ENCODE peak calls at places on chromosomes 3 and 15, in eight cellular contexts. A, B, U, Q, V, Y, P and T are unnamed samples.

GRCh38 chr3:128075516-128076464 is 23.6 kb downstream of the SEC61A1 start:
- DNase-seq in P (peak), A (peak), Y (peak), B (peak), Q (peak), V (peak), U (peak), T (peak)

GRCh38 chr15:77632760-77633133 is at the start of gene LINGO1:
- DNase-seq in B (peak), A (no peak), U (no peak), Y (peak), Q (peak), V (no peak), P (peak), T (peak)

GRCh38 chr3:99721633-99722007 is 83.2 kb downstream of the COL8A1 start:
- DNase-seq in P (no peak), U (no peak), A (no peak), Y (no peak), B (peak), Q (no peak), V (no peak), T (no peak)

GRCh38 chr3:36540898-36541518 is 160.7 kb downstream of the STAC start:
- DNase-seq in Q (peak), V (no peak), Y (peak), U (no peak), P (no peak), A (no peak), B (peak), T (no peak)

GRCh38 chr15:67805871-67806538 is 19.3 kb upstream of the SKOR1 start:
- DNase-seq in A (no peak), V (no peak), B (no peak), U (peak), Q (no peak), P (no peak), Y (no peak), T (no peak)

GRCh38 chr15:51004103-51004536 is 90.6 kb downstream of the TNFAIP8L3 start:
- DNase-seq in A (no peak), U (no peak), B (peak), P (no peak), V (no peak), Y (no peak), Q (no peak), T (no peak)

GRCh38 chr3:71251156-71251775 is 332.3 kb downstream of the FOXP1 start:
- DNase-seq in P (no peak), Q (no peak), V (no peak), B (peak), A (no peak), Y (no peak), U (no peak), T (no peak)

GRCh38 chr3:13159890-13160289 is 86.7 kb upstream of the IQSEC1 start:
- DNase-seq in V (no peak), A (no peak), P (no peak), U (no peak), Q (no peak), Y (no peak), B (no peak), T (no peak)

GRCh38 chr3:98450372-98450771 is 12.6 kb upstream of the OR5K1 start:
- DNase-seq in Y (no peak), P (no peak), A (no peak), V (no peak), Q (no peak), U (no peak), B (no peak), T (no peak)

GRCh38 chr3:176663819-176664218 is 533.5 kb downstream of the TBL1XR1 start:
- DNase-seq in A (no peak), Q (no peak), B (peak), Y (peak), V (no peak), P (peak), U (peak), T (no peak)

GRCh38 chr3:186515115-186515514 is 29.1 kb downstream of the CRYGS start:
- DNase-seq in B (no peak), Q (no peak), Y (no peak), A (no peak), V (no peak), U (no peak), P (no peak), T (no peak)

GRCh38 chr3:152301745-152302181 is 33.0 kb downstream of the MBNL1 start:
- DNase-seq in Q (no peak), Y (no peak), P (no peak), A (no peak), U (no peak), B (no peak), V (no peak), T (no peak)

GRCh38 chr15:93614446-93615104 is 525.6 kb upstream of the RGMA start:
- DNase-seq in U (no peak), V (no peak), A (no peak), Y (no peak), P (no peak), B (no peak), Q (no peak), T (no peak)

GRCh38 chr15:95470997-95471692 is 859.4 kb upstream of the NR2F2 start:
- DNase-seq in Y (no peak), A (no peak), V (no peak), B (peak), U (no peak), P (no peak), Q (no peak), T (no peak)

GRCh38 chr3:70556056-70556455 is 243.6 kb upstream of the MDFIC2 start:
- DNase-seq in Y (no peak), B (peak), A (no peak), U (no peak), V (no peak), P (no peak), Q (no peak), T (no peak)

GRCh38 chr3:136195258-136196063 is 674 bp downstream of the MSL2 start:
- DNase-seq in Y (peak), A (peak), B (peak), U (peak), Q (peak), V (peak), P (peak), T (peak)

GRCh38 chr15:33584797-33585196 is 274.0 kb downstream of the RYR3 start:
- DNase-seq in U (no peak), Y (no peak), P (no peak), B (peak), Q (no peak), A (no peak), V (no peak), T (no peak)

GRCh38 chr3:23002846-23003800 is 200.0 kb upstream of the UBE2E2 start:
- DNase-seq in B (peak), P (no peak), A (no peak), Q (no peak), V (peak), Y (peak), U (peak), T (no peak)

GRCh38 chr3:142934897-142935269 is 28.6 kb downstream of the PAQR9 start:
- DNase-seq in V (no peak), A (no peak), Y (no peak), P (no peak), U (no peak), Q (no peak), B (no peak), T (no peak)

GRCh38 chr3:28916713-28917499 is 364.0 kb upstream of the RBMS3 start:
- DNase-seq in Q (no peak), P (no peak), Y (peak), U (no peak), A (peak), B (peak), V (peak), T (peak)

GRCh38 chr15:41284425-41285177 is 47.8 kb downstream of the OIP5 start:
- DNase-seq in P (peak), Q (no peak), B (peak), A (no peak), U (no peak), Y (no peak), V (no peak), T (no peak)

GRCh38 chr3:177624523-177625495 is 427.5 kb upstream of the TBL1XR1 start:
- DNase-seq in V (no peak), Y (no peak), U (no peak), A (no peak), B (no peak), P (no peak), Q (no peak), T (no peak)

GRCh38 chr3:31312400-31312799 is 220.3 kb upstream of the STT3B start:
- DNase-seq in Q (no peak), A (no peak), U (no peak), B (peak), V (no peak), Y (no peak), P (no peak), T (no peak)

GRCh38 chr3:160196511-160197104 is 28.6 kb upstream of the C3orf80 start:
- DNase-seq in Q (no peak), Y (no peak), V (no peak), B (no peak), U (no peak), P (no peak), A (peak), T (no peak)

GRCh38 chr3:126284258-126284904 is 72.8 kb downstream of the KLF15 start:
- DNase-seq in Y (no peak), A (no peak), U (no peak), Q (no peak), V (no peak), B (peak), P (no peak), T (no peak)

GRCh38 chr15:71049706-71050422 is 65.4 kb upstream of the THSD4 start:
- DNase-seq in U (no peak), V (no peak), B (peak), Y (no peak), A (no peak), P (no peak), Q (no peak), T (no peak)

GRCh38 chr3:152264378-152264777 is 4.4 kb upstream of the MBNL1 start:
- DNase-seq in U (no peak), B (no peak), P (no peak), V (no peak), Q (no peak), A (no peak), Y (no peak), T (no peak)

GRCh38 chr3:46965151-46965550 is 11.4 kb downstream of the CCDC12 start:
- DNase-seq in U (no peak), A (no peak), V (no peak), Y (no peak), Q (no peak), P (no peak), B (no peak), T (no peak)

GRCh38 chr3:71397046-71397445 is 186.5 kb downstream of the FOXP1 start:
- DNase-seq in V (peak), U (no peak), P (no peak), Q (peak), A (no peak), Y (peak), B (peak), T (no peak)